ENCODE peak calls at places on chromosomes 2 and 18, in five cellular contexts. One of them, this sample, is unnamed.

GRCh38 chr2:210496512-210496911 is 20.0 kb upstream of the LANCL1 start:
- DNase-seq in activated T-cell treated with anti-CD3 and anti-CD28 coated beads for 1 hour: no peak
- DNase-seq in NB4: peak; percentile 12
- DNase-seq in NCI-H1092: no peak
- DNase-seq in HL-60: no peak
- DNase-seq in this sample: no peak

GRCh38 chr2:142241016-142241415 is 110.2 kb upstream of the LRP1B start:
- DNase-seq in NCI-H1092: no peak
- DNase-seq in HL-60: no peak
- DNase-seq in activated T-cell treated with anti-CD3 and anti-CD28 coated beads for 1 hour: no peak
- DNase-seq in NB4: no peak
- DNase-seq in this sample: no peak

GRCh38 chr18:49628119-49628518 is 66.3 kb downstream of the LIPG start:
- DNase-seq in NCI-H1092: no peak
- DNase-seq in HL-60: no peak
- DNase-seq in NB4: no peak
- DNase-seq in activated T-cell treated with anti-CD3 and anti-CD28 coated beads for 1 hour: no peak
- DNase-seq in this sample: no peak

GRCh38 chr2:178279142-178279541 is 84.8 kb downstream of the OSBPL6 start:
- DNase-seq in NCI-H1092: no peak
- DNase-seq in HL-60: no peak
- DNase-seq in NB4: no peak
- DNase-seq in activated T-cell treated with anti-CD3 and anti-CD28 coated beads for 1 hour: no peak
- DNase-seq in this sample: no peak

GRCh38 chr2:177671662-177672061 is 279.1 kb downstream of the AGPS start:
- DNase-seq in NB4: no peak
- DNase-seq in HL-60: no peak
- DNase-seq in activated T-cell treated with anti-CD3 and anti-CD28 coated beads for 1 hour: no peak
- DNase-seq in NCI-H1092: no peak
- DNase-seq in this sample: no peak

GRCh38 chr2:46697830-46698323 is 217.7 kb downstream of the MCFD2 start:
- DNase-seq in NB4: no peak
- DNase-seq in HL-60: no peak
- DNase-seq in NCI-H1092: no peak
- DNase-seq in activated T-cell treated with anti-CD3 and anti-CD28 coated beads for 1 hour: no peak
- DNase-seq in this sample: no peak

GRCh38 chr2:145757503-145758290 is 1237.8 kb upstream of the ZEB2 start:
- DNase-seq in NCI-H1092: no peak
- DNase-seq in HL-60: no peak
- DNase-seq in activated T-cell treated with anti-CD3 and anti-CD28 coated beads for 1 hour: no peak
- DNase-seq in NB4: no peak
- DNase-seq in this sample: no peak

GRCh38 chr18:74598350-74599001 is 806 bp downstream of the ZNF407 start:
- DNase-seq in HL-60: peak; percentile 59
- DNase-seq in NB4: peak; percentile 82
- DNase-seq in NCI-H1092: peak; percentile 70
- DNase-seq in activated T-cell treated with anti-CD3 and anti-CD28 coated beads for 1 hour: peak; percentile 52
- DNase-seq in this sample: peak; percentile 58

This sample was measured in effector CD8-positive, alpha-beta T cell.